ENCODE peak calls at places on chromosomes 6 and 20, in five cellular contexts. U is H9, G is neuronal stem cell, V is IMR-90, W is mesenchymal stem cell. C is an unnamed sample.

GRCh38 chr6:112232845-112233256 is 21.5 kb downstream of the LAMA4 start:
- DNase-seq in V (peak; percentile 80), U (no peak), W (peak; percentile 84), G (no peak), C (no peak)

GRCh38 chr6:39882567-39882953 is 51.7 kb downstream of the MOCS1 start:
- DNase-seq in U (no peak), G (no peak), W (peak; percentile 92), V (peak; percentile 98), C (no peak)

GRCh38 chr6:40714576-40715500 is 127.7 kb upstream of the LRFN2 start:
- DNase-seq in U (no peak), G (no peak), W (no peak), V (no peak), C (no peak)

GRCh38 chr20:57474816-57475215 is 50.1 kb downstream of the CTCFL start:
- DNase-seq in V (no peak), W (no peak), G (no peak), U (no peak), C (no peak)

GRCh38 chr20:4898282-4898681 is 103.0 kb downstream of the SLC23A2 start:
- DNase-seq in U (no peak), G (no peak), W (peak; percentile 77), V (peak; percentile 89), C (no peak)

GRCh38 chr6:32223258-32224235 is at the start of gene NOTCH4:
- DNase-seq in V (no peak), G (no peak), U (no peak), W (no peak), C (no peak)

GRCh38 chr6:149834513-149835481 is 29.4 kb downstream of the LRP11 start:
- DNase-seq in U (peak; percentile 58), V (peak; percentile 79), W (peak; percentile 69), G (peak; percentile 71), C (no peak)

GRCh38 chr6:99490608-99491007 is 24.6 kb downstream of the USP45 start:
- DNase-seq in V (no peak), W (no peak), U (no peak), G (no peak), C (no peak)

GRCh38 chr20:10309326-10309725 is 90.7 kb downstream of the SNAP25 start:
- DNase-seq in W (peak; percentile 81), V (peak; percentile 95), G (no peak), U (no peak), C (no peak)

GRCh38 chr6:156061958-156062661 is 606.5 kb upstream of the NOX3 start:
- DNase-seq in W (no peak), V (no peak), U (no peak), G (no peak), C (no peak)

GRCh38 chr6:35299674-35300073 is 2.1 kb downstream of the DEF6 start:
- DNase-seq in U (no peak), W (no peak), G (no peak), V (no peak), C (no peak)

GRCh38 chr6:2477723-2478122 is 232.3 kb upstream of the GMDS start:
- DNase-seq in G (no peak), V (no peak), W (no peak), U (no peak), C (no peak)
- H4K8ac ChIP-seq in G (no peak overlapping the region), V (no peak overlapping the region), W (no peak overlapping the region), U (no peak overlapping the region), C (peak overlapping the region; percentile 14)

GRCh38 chr20:53556267-53556897 is 37.3 kb downstream of the ZNF217 start:
- DNase-seq in W (no peak), G (no peak), U (no peak), V (no peak), C (no peak)

GRCh38 chr20:53547664-53548239 is 45.9 kb downstream of the ZNF217 start:
- DNase-seq in U (peak; percentile 61), W (peak; percentile 89), V (peak; percentile 76), G (peak; percentile 61), C (peak; percentile 9)

GRCh38 chr20:53555081-53555480 is 38.6 kb downstream of the ZNF217 start:
- DNase-seq in W (no peak), G (no peak), U (no peak), V (no peak), C (no peak)

GRCh38 chr20:53550590-53551187 is 43.0 kb downstream of the ZNF217 start:
- DNase-seq in W (no peak), U (no peak), G (no peak), V (no peak), C (no peak)
- H4K8ac ChIP-seq in W (no peak overlapping the region), U (no peak overlapping the region), G (no peak overlapping the region), V (no peak overlapping the region), C (no peak overlapping the region)

DNA sequence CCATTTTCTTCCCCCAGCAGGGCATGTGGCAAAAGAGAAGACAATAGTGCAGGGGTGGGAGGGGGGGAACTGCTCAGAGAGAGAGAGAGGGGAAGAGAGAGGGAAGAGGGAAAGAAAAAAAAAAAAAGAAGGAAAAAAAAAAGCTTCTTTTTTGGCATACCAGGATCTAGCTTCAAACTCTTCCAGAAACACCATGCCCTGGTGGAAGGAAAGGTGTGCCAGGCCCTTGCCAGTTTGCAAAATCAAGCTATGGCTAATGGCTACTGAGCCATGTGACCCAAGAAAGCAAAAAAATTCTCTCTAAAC is 326 bp downstream of the ZMYND8 start:
- DNase-seq in W (no peak), V (no peak), U (no peak), G (no peak), C (no peak)
- H4K8ac ChIP-seq in W (peak overlapping the region; percentile 93), V (peak overlapping the region; percentile 97), U (no peak overlapping the region), G (no peak overlapping the region), C (no peak overlapping the region)

GRCh38 chr6:166999845-167000253 is 652 bp downstream of the CEP43 start:
- DNase-seq in W (peak; percentile 35), V (no peak), G (no peak), U (no peak), C (no peak)
- H4K8ac ChIP-seq in W (peak overlapping the region; percentile 82), V (no peak overlapping the region), G (no peak overlapping the region), U (no peak overlapping the region), C (no peak overlapping the region)